ENCODE peak calls at places on chromosomes 12 and 14, in seven cellular contexts. H is SJSA1, V is mesenchymal stem cell, Z is psoas muscle, D is breast epithelium, X is lower lobe of right lung, M is NT2/D1. A is an unnamed sample.

GRCh38 chr12:90023207-90023870 is 314.7 kb upstream of the ATP2B1 start:
- DNase-seq in H (no peak), V (no peak), Z (no peak), D (no peak), X (no peak), M (no peak), A (no peak)

GRCh38 chr12:110224379-110225304 is 56.4 kb upstream of the ATP2A2 start:
- DNase-seq in H (peak; percentile 48), V (peak; percentile 82), Z (no peak), D (no peak), X (no peak), M (no peak), A (no peak)

GRCh38 chr12:106132175-106133135 is 6.3 kb downstream of the NUAK1 start:
- DNase-seq in H (peak; percentile 37), V (no peak), Z (no peak), D (no peak), X (no peak), M (no peak), A (no peak)

GRCh38 chr14:90319173-90319572 is 12.6 kb downstream of the NRDE2 start:
- DNase-seq in H (no peak), V (no peak), Z (no peak), D (no peak), X (no peak), M (no peak), A (no peak)

GRCh38 chr14:23069413-23069806 is 12.1 kb upstream of the CDH24 start:
- DNase-seq in H (no peak), V (no peak), Z (no peak), D (no peak), X (no peak), M (no peak), A (no peak)

GRCh38 chr12:58529114-58529665 is 391.1 kb downstream of the LRIG3 start:
- DNase-seq in H (peak; percentile 86), V (peak; percentile 91), Z (no peak), D (no peak), X (no peak), M (no peak), A (no peak)

GRCh38 chr12:57630891-57631433 is 2.0 kb downstream of the B4GALNT1 start:
- DNase-seq in H (no peak), V (no peak), Z (no peak), D (no peak), X (no peak), M (no peak), A (no peak)

GRCh38 chr14:38042356-38042755 is 165.3 kb upstream of the SSTR1 start:
- DNase-seq in H (peak; percentile 39), V (peak; percentile 93), Z (no peak), D (no peak), X (no peak), M (no peak), A (no peak)

GRCh38 chr12:27277846-27278260 is 33.8 kb downstream of the STK38L start:
- DNase-seq in H (peak; percentile 40), V (peak; percentile 94), Z (no peak), D (no peak), X (no peak), M (no peak), A (no peak)

GRCh38 chr14:70901218-70901772 is 6.0 kb upstream of the PCNX1 start:
- DNase-seq in H (peak; percentile 30), V (peak; percentile 61), Z (no peak), D (no peak), X (no peak), M (no peak), A (no peak)

GRCh38 chr12:1502441-1502785 is 92.0 kb downstream of the FBXL14 start:
- DNase-seq in H (no peak), V (no peak), Z (no peak), D (no peak), X (no peak), M (no peak), A (no peak)

GRCh38 chr12:25502071-25502555 is 51.0 kb downstream of the LMNTD1 start:
- DNase-seq in H (no peak), V (no peak), Z (no peak), D (no peak), X (no peak), M (no peak), A (no peak)

GRCh38 chr12:14422516-14423230 is 57.2 kb downstream of the ATF7IP start:
- DNase-seq in H (no peak), V (no peak), Z (no peak), D (no peak), X (no peak), M (no peak), A (no peak)

GRCh38 chr12:27711957-27712356 is 1.3 kb downstream of the MRPS35 start:
- DNase-seq in H (no peak), V (no peak), Z (no peak), D (no peak), X (no peak), M (no peak), A (no peak)

GRCh38 chr14:71321556-71322315 is 414.5 kb downstream of the PCNX1 start:
- DNase-seq in H (peak; percentile 62), V (peak; percentile 54), Z (no peak), D (no peak), X (no peak), M (no peak), A (no peak)

GRCh38 chr12:90628213-90628612 is 326.8 kb downstream of the CCER1 start:
- DNase-seq in H (no peak), V (no peak), Z (no peak), D (no peak), X (no peak), M (no peak), A (no peak)

GRCh38 chr12:103731539-103731938 is 109.5 kb downstream of the NT5DC3 start:
- DNase-seq in H (no peak), V (no peak), Z (no peak), D (no peak), X (no peak), M (no peak), A (no peak)

GRCh38 chr14:44912041-44912869 is 49.5 kb downstream of the KLHL28 start:
- DNase-seq in H (no peak), V (no peak), Z (peak; percentile 15), D (no peak), X (no peak), M (no peak), A (no peak)

GRCh38 chr12:8145754-8146415 is 10.9 kb upstream of the ZNF705A start:
- DNase-seq in H (peak; percentile 47), V (peak; percentile 34), Z (peak; percentile 40), D (no peak), X (peak; percentile 55), M (peak; percentile 99), A (no peak)

DNA sequence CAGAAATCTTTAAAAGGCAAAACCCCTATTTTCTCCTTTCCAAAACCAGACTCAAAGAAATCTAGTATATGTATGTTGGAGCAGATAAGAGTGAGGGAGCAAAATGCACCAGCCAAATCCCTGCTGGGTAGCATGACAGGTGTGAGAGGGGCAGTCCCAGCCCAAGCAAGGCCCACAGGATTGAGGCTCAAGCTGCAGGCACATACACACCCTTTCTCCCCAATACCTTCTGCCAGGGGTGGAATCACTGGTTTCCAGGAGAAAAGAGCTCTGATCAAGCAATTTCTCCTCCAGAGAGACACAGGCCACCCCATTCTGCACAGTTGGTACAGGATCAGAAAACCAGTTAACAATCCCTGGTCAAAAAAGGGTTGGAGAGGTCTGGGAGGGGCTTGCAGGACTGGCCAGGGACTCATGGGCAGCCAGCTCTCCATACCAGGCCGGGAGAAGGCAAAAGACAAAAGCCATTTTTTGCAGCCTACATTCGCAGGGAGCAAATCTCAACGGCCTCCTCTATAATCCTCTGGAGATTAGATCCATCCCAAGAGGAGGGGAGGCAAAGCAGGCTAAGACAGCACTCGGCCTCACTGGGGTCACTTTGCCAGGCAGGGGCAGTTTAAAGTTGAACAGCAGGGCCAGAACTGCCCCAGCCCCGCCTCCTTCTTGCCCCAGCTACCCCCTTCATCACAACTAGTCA is 2.1 kb downstream of the KMT2D start:
- DNase-seq in H (no peak), V (no peak), Z (no peak), D (no peak), X (no peak), M (no peak), A (no peak)
- H3K4me1 ChIP-seq in H (peaks cover 38% of the 10 kb centered on the region), V (peaks cover 27% of the 10 kb centered on the region), Z (peaks cover 33% of the 10 kb centered on the region), D (peaks cover 10% of the 10 kb centered on the region), X (peaks cover 48% of the 10 kb centered on the region), M (peaks cover 14% of the 10 kb centered on the region), A (peaks cover 51% of the 10 kb centered on the region)

DNA sequence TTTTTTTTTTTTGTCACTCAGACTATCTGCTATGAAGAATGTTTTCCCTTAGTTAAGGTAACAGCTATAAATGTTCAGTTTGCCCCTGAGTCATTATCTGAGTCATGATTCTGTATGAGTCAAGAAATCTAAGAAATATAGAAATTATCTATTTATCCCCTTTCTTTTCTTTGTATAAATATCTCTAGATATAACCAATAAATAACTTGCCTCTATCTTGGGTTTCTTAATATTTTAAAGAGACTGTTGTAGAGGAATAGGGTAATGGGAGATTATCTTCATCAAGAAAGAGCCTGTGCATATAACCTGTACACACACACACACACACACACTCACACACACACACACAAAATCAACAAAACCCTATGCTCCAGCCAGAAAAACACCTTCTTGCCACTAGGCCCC is 161.7 kb upstream of the EEA1 start:
- DNase-seq in H (no peak), V (peak; percentile 53), Z (no peak), D (no peak), X (no peak), M (no peak), A (no peak)
- H3K4me1 ChIP-seq in H (peaks cover 16% of the 10 kb centered on the region), V (peaks cover 5% of the 10 kb centered on the region), Z (peaks cover 2% of the 10 kb centered on the region), D (no peaks in the 10 kb centered on the region), X (no peaks in the 10 kb centered on the region), M (no peaks in the 10 kb centered on the region), A (no peaks in the 10 kb centered on the region)

DNA sequence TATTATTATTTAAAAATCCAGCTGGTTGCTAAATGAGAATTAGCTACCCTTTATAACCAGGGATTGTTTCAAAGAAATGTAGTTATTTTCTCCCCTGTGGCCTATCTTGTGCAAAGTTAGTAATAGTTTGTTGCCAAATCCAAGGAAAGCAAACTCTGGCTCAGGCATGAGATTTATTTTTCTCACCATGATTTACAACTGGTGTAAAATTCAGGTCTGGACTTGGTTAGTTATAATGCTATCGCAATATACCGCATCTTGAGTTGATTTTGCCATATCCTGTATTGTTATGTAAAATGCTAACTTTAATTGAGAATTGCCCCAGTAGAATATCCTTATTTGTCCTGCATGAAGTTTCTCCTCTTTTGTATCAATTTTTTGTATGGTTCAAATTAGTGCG is 135.4 kb downstream of the CRADD start:
- DNase-seq in H (no peak), V (no peak), Z (no peak), D (no peak), X (no peak), M (no peak), A (no peak)
- H3K4me1 ChIP-seq in H (peaks cover 11% of the 10 kb centered on the region), V (peaks cover 5% of the 10 kb centered on the region), Z (peaks cover 34% of the 10 kb centered on the region), D (peaks cover 7% of the 10 kb centered on the region), X (peaks cover 48% of the 10 kb centered on the region), M (peaks cover 3% of the 10 kb centered on the region), A (no peaks in the 10 kb centered on the region)

GRCh38 chr12:121511931-121512330 is 68.9 kb downstream of the KDM2B start:
- DNase-seq in H (no peak), V (no peak), Z (no peak), D (no peak), X (no peak), M (no peak), A (no peak)
- H3K4me1 ChIP-seq in H (no peaks in the 10 kb centered on the region), V (peaks cover 7% of the 10 kb centered on the region), Z (no peaks in the 10 kb centered on the region), D (no peaks in the 10 kb centered on the region), X (no peaks in the 10 kb centered on the region), M (peaks cover 10% of the 10 kb centered on the region), A (no peaks in the 10 kb centered on the region)